ENCODE peak calls at places on chromosome 17, in nine cellular contexts. One of them, this sample, is unnamed.

GRCh38 chr17:33169580-33170285 is 123.4 kb downstream of the ASIC2 start:
- DNase-seq in substantia nigra: no peak
- DNase-seq in prostate gland: no peak
- DNase-seq in thoracic aorta: no peak
- DNase-seq in tibial artery: no peak
- DNase-seq in pancreas: no peak
- DNase-seq in right lobe of liver: no peak
- DNase-seq in RWPE1: peak; percentile 80
- DNase-seq in A549: peak; percentile 23
- DNase-seq in this sample: no peak

GRCh38 chr17:68763551-68763950 is 162.4 kb upstream of the FAM20A start:
- DNase-seq in RWPE1: peak; percentile 12
- DNase-seq in A549: no peak
- DNase-seq in pancreas: no peak
- DNase-seq in tibial artery: no peak
- DNase-seq in prostate gland: no peak
- DNase-seq in right lobe of liver: no peak
- DNase-seq in substantia nigra: no peak
- DNase-seq in thoracic aorta: no peak
- DNase-seq in this sample: no peak

GRCh38 chr17:47862621-47863440 is 11.9 kb upstream of the SP6 start:
- DNase-seq in tibial artery: no peak
- DNase-seq in right lobe of liver: no peak
- DNase-seq in thoracic aorta: no peak
- DNase-seq in RWPE1: peak; percentile 80
- DNase-seq in prostate gland: no peak
- DNase-seq in A549: peak; percentile 87
- DNase-seq in substantia nigra: no peak
- DNase-seq in pancreas: no peak
- DNase-seq in this sample: no peak

GRCh38 chr17:67362173-67362572 is 4.2 kb downstream of the PSMD12 start:
- DNase-seq in thoracic aorta: no peak
- DNase-seq in RWPE1: no peak
- DNase-seq in pancreas: no peak
- DNase-seq in A549: no peak
- DNase-seq in prostate gland: no peak
- DNase-seq in tibial artery: no peak
- DNase-seq in substantia nigra: no peak
- DNase-seq in right lobe of liver: no peak
- DNase-seq in this sample: no peak

GRCh38 chr17:82234211-82235055 is 5.6 kb downstream of the SLC16A3 start:
- DNase-seq in right lobe of liver: no peak
- DNase-seq in RWPE1: no peak
- DNase-seq in pancreas: peak; percentile 71
- DNase-seq in substantia nigra: no peak
- DNase-seq in thoracic aorta: no peak
- DNase-seq in A549: no peak
- DNase-seq in tibial artery: peak; percentile 66
- DNase-seq in prostate gland: no peak
- DNase-seq in this sample: no peak

GRCh38 chr17:28227278-28228108 is 91.5 kb upstream of the TMEM97 start:
- DNase-seq in prostate gland: peak; percentile 85
- DNase-seq in thoracic aorta: no peak
- DNase-seq in tibial artery: peak; percentile 58
- DNase-seq in A549: peak; percentile 93
- DNase-seq in RWPE1: peak; percentile 93
- DNase-seq in right lobe of liver: peak; percentile 71
- DNase-seq in pancreas: peak; percentile 97
- DNase-seq in substantia nigra: peak; percentile 6
- DNase-seq in this sample: peak; percentile 86

GRCh38 chr17:57945999-57946797 is 9.0 kb downstream of the CUEDC1 start:
- DNase-seq in prostate gland: peak; percentile 73
- DNase-seq in tibial artery: no peak
- DNase-seq in right lobe of liver: no peak
- DNase-seq in pancreas: no peak
- DNase-seq in A549: no peak
- DNase-seq in RWPE1: peak; percentile 74
- DNase-seq in thoracic aorta: no peak
- DNase-seq in substantia nigra: no peak
- DNase-seq in this sample: no peak

GRCh38 chr17:7887038-7887481 is 1.5 kb upstream of the CHD3 start:
- DNase-seq in thoracic aorta: no peak
- DNase-seq in pancreas: no peak
- DNase-seq in substantia nigra: no peak
- DNase-seq in prostate gland: no peak
- DNase-seq in right lobe of liver: no peak
- DNase-seq in RWPE1: no peak
- DNase-seq in A549: no peak
- DNase-seq in tibial artery: no peak
- DNase-seq in this sample: no peak

GRCh38 chr17:45046536-45047125 is 4.8 kb downstream of the DCAKD start:
- DNase-seq in A549: peak; percentile 53
- DNase-seq in right lobe of liver: no peak
- DNase-seq in prostate gland: no peak
- DNase-seq in RWPE1: no peak
- DNase-seq in tibial artery: no peak
- DNase-seq in substantia nigra: no peak
- DNase-seq in thoracic aorta: no peak
- DNase-seq in pancreas: no peak
- DNase-seq in this sample: no peak

GRCh38 chr17:16916557-16916920 is 55.4 kb downstream of the TNFRSF13B start:
- DNase-seq in prostate gland: no peak
- DNase-seq in thoracic aorta: no peak
- DNase-seq in RWPE1: no peak
- DNase-seq in pancreas: no peak
- DNase-seq in A549: no peak
- DNase-seq in right lobe of liver: no peak
- DNase-seq in substantia nigra: no peak
- DNase-seq in tibial artery: peak; percentile 41
- DNase-seq in this sample: no peak

GRCh38 chr17:80783971-80784370 is 207.7 kb upstream of the CHMP6 start:
- DNase-seq in A549: no peak
- DNase-seq in pancreas: no peak
- DNase-seq in thoracic aorta: no peak
- DNase-seq in right lobe of liver: no peak
- DNase-seq in tibial artery: no peak
- DNase-seq in prostate gland: no peak
- DNase-seq in RWPE1: no peak
- DNase-seq in substantia nigra: no peak
- DNase-seq in this sample: no peak

GRCh38 chr17:80783461-80783860 is 208.2 kb upstream of the CHMP6 start:
- DNase-seq in A549: no peak
- DNase-seq in right lobe of liver: no peak
- DNase-seq in pancreas: no peak
- DNase-seq in tibial artery: no peak
- DNase-seq in substantia nigra: no peak
- DNase-seq in RWPE1: no peak
- DNase-seq in prostate gland: no peak
- DNase-seq in thoracic aorta: no peak
- DNase-seq in this sample: no peak

GRCh38 chr17:80781851-80782277 is 209.8 kb upstream of the CHMP6 start:
- DNase-seq in RWPE1: no peak
- DNase-seq in pancreas: no peak
- DNase-seq in tibial artery: peak; percentile 63
- DNase-seq in thoracic aorta: no peak
- DNase-seq in A549: no peak
- DNase-seq in substantia nigra: no peak
- DNase-seq in prostate gland: no peak
- DNase-seq in right lobe of liver: no peak
- DNase-seq in this sample: no peak

GRCh38 chr17:80781188-80781577 is 210.5 kb upstream of the CHMP6 start:
- DNase-seq in prostate gland: no peak
- DNase-seq in A549: no peak
- DNase-seq in RWPE1: no peak
- DNase-seq in thoracic aorta: no peak
- DNase-seq in right lobe of liver: peak; percentile 51
- DNase-seq in substantia nigra: no peak
- DNase-seq in pancreas: no peak
- DNase-seq in tibial artery: peak; percentile 68
- DNase-seq in this sample: no peak

GRCh38 chr17:80782536-80783427 is 208.9 kb upstream of the CHMP6 start:
- DNase-seq in right lobe of liver: no peak
- DNase-seq in A549: peak; percentile 46
- DNase-seq in thoracic aorta: no peak
- DNase-seq in prostate gland: no peak
- DNase-seq in pancreas: no peak
- DNase-seq in substantia nigra: no peak
- DNase-seq in RWPE1: no peak
- DNase-seq in tibial artery: peak; percentile 48
- DNase-seq in this sample: no peak
- H3K27ac ChIP-seq in right lobe of liver: no peak overlapping the region
- H3K27ac ChIP-seq in A549: peak overlapping the region; percentile 43
- H3K27ac ChIP-seq in thoracic aorta: peak overlapping the region; percentile 46
- H3K27ac ChIP-seq in prostate gland: no peak overlapping the region
- H3K27ac ChIP-seq in pancreas: no peak overlapping the region
- H3K27ac ChIP-seq in substantia nigra: no peak overlapping the region
- H3K27ac ChIP-seq in RWPE1: peak overlapping the region; percentile 24
- H3K27ac ChIP-seq in tibial artery: peak overlapping the region; percentile 40
- H3K27ac ChIP-seq in this sample: peak overlapping the region; percentile 17

DNA sequence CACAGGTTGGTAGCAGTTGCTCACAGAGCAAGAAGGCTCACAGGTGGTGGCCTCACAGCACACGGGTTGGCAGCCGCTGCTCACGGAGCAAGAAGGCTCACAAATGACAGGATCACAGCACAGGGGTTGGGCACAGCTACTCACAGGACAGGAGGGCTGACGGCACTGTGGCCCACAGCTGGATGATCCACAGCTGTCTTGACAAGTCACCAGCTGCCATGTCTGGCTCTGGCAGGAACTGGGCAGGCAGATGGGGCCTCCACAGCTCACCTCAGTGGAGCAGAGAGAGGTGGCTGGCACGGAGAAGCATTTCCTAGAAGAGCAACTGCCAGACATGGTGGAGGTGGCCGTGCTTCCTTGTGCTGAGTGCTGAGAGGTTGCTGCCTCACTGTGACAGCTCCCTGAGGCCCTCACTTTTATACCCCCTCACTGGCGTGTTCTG is at the start of gene KRTAP16-1:
- DNase-seq in thoracic aorta: no peak
- DNase-seq in tibial artery: no peak
- DNase-seq in prostate gland: no peak
- DNase-seq in RWPE1: no peak
- DNase-seq in pancreas: peak; percentile 37
- DNase-seq in substantia nigra: no peak
- DNase-seq in right lobe of liver: no peak
- DNase-seq in A549: no peak
- DNase-seq in this sample: no peak
- H3K27ac ChIP-seq in thoracic aorta: no peak within 1 kb of the TSS
- H3K27ac ChIP-seq in tibial artery: no peak within 1 kb of the TSS
- H3K27ac ChIP-seq in prostate gland: no peak within 1 kb of the TSS
- H3K27ac ChIP-seq in RWPE1: peak within 1 kb of the TSS; percentile 46
- H3K27ac ChIP-seq in pancreas: no peak within 1 kb of the TSS
- H3K27ac ChIP-seq in substantia nigra: no peak within 1 kb of the TSS
- H3K27ac ChIP-seq in right lobe of liver: no peak within 1 kb of the TSS
- H3K27ac ChIP-seq in A549: no peak within 1 kb of the TSS
- H3K27ac ChIP-seq in this sample: no peak within 1 kb of the TSS

GRCh38 chr17:78114831-78115723 is 13.5 kb downstream of the TMC6 start:
- DNase-seq in A549: no peak
- DNase-seq in tibial artery: no peak
- DNase-seq in pancreas: peak; percentile 65
- DNase-seq in substantia nigra: peak; percentile 96
- DNase-seq in RWPE1: no peak
- DNase-seq in thoracic aorta: no peak
- DNase-seq in right lobe of liver: no peak
- DNase-seq in prostate gland: peak; percentile 93
- DNase-seq in this sample: no peak

GRCh38 chr17:78111727-78112507 is 16.6 kb downstream of the TMC6 start:
- DNase-seq in right lobe of liver: no peak
- DNase-seq in RWPE1: no peak
- DNase-seq in thoracic aorta: no peak
- DNase-seq in prostate gland: no peak
- DNase-seq in pancreas: peak; percentile 78
- DNase-seq in A549: no peak
- DNase-seq in substantia nigra: no peak
- DNase-seq in tibial artery: peak; percentile 62
- DNase-seq in this sample: no peak

GRCh38 chr17:78116411-78116810 is 12.1 kb downstream of the TMC6 start:
- DNase-seq in thoracic aorta: no peak
- DNase-seq in A549: no peak
- DNase-seq in RWPE1: no peak
- DNase-seq in prostate gland: no peak
- DNase-seq in substantia nigra: no peak
- DNase-seq in pancreas: no peak
- DNase-seq in tibial artery: no peak
- DNase-seq in right lobe of liver: no peak
- DNase-seq in this sample: no peak

GRCh38 chr17:78112508-78113471 is 15.8 kb downstream of the TMC6 start:
- DNase-seq in pancreas: peak; percentile 90
- DNase-seq in RWPE1: peak; percentile 73
- DNase-seq in substantia nigra: peak; percentile 83
- DNase-seq in tibial artery: peak; percentile 81
- DNase-seq in right lobe of liver: peak; percentile 80
- DNase-seq in prostate gland: peak; percentile 50
- DNase-seq in thoracic aorta: no peak
- DNase-seq in A549: peak; percentile 73
- DNase-seq in this sample: peak; percentile 76

DNA sequence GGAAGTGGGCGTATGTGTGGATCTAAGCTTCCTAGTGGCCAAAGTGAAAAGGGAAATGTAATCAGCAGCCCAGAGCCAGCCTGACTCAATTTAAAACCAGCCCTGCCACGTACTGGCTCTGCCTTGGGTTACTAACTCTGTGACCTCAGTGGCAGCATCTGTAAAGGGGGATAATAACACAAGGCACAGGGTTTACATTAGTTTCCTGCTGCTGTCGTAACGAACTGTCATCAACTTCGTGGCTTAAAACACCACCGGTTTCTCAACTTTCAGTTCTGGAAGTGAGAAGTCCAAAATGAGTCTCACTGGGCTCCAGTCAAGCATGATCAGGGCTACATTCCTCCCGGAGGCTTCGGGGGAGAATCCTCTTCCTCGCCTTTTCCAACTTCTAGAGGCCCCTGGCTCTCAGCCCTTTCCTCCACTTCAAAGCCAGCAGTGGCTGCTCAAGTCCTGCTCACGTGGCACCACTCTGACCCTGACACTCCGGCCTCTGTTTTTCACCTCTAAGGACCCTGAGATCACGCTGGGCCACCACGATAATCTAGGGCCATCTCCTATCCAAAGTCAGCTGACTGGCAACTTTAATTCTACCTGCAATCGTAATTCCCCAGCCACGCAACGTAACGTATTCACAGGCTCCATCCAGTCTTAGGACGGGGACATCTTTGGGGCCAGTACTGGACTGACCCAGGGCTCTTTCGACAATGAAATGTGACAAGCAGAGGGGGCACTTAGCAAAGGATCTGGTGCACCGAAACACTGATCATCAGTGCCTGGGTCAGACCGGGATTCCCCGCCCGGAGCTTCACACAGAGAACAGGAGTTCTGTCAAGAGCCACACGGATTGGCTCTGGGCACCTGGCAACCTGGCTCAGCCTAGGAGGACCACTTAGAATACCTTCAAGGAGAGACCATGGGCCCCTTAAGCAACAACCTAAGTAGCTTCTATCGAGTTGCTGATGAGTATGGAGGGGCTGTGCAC is 14.5 kb downstream of the TMC6 start:
- DNase-seq in thoracic aorta: no peak
- DNase-seq in pancreas: no peak
- DNase-seq in tibial artery: no peak
- DNase-seq in right lobe of liver: no peak
- DNase-seq in prostate gland: no peak
- DNase-seq in A549: no peak
- DNase-seq in substantia nigra: no peak
- DNase-seq in RWPE1: no peak
- DNase-seq in this sample: no peak
- H3K27ac ChIP-seq in thoracic aorta: no peak overlapping the region
- H3K27ac ChIP-seq in pancreas: no peak overlapping the region
- H3K27ac ChIP-seq in tibial artery: no peak overlapping the region
- H3K27ac ChIP-seq in right lobe of liver: no peak overlapping the region
- H3K27ac ChIP-seq in prostate gland: peak overlapping the region; percentile 75
- H3K27ac ChIP-seq in A549: no peak overlapping the region
- H3K27ac ChIP-seq in substantia nigra: peak overlapping the region; percentile 100
- H3K27ac ChIP-seq in RWPE1: no peak overlapping the region
- H3K27ac ChIP-seq in this sample: no peak overlapping the region

GRCh38 chr17:4204676-4205075 is 59.1 kb downstream of the ANKFY1 start:
- DNase-seq in A549: no peak
- DNase-seq in thoracic aorta: no peak
- DNase-seq in RWPE1: no peak
- DNase-seq in right lobe of liver: no peak
- DNase-seq in tibial artery: peak; percentile 83
- DNase-seq in prostate gland: peak; percentile 34
- DNase-seq in substantia nigra: no peak
- DNase-seq in pancreas: no peak
- DNase-seq in this sample: peak; percentile 35
- H3K27ac ChIP-seq in A549: no peak overlapping the region
- H3K27ac ChIP-seq in thoracic aorta: peak overlapping the region; percentile 88
- H3K27ac ChIP-seq in RWPE1: no peak overlapping the region
- H3K27ac ChIP-seq in right lobe of liver: no peak overlapping the region
- H3K27ac ChIP-seq in tibial artery: peak overlapping the region; percentile 83
- H3K27ac ChIP-seq in prostate gland: peak overlapping the region; percentile 59
- H3K27ac ChIP-seq in substantia nigra: no peak overlapping the region
- H3K27ac ChIP-seq in pancreas: no peak overlapping the region
- H3K27ac ChIP-seq in this sample: no peak overlapping the region